ENCODE peak calls at places on chromosome 14, in eight cellular contexts. One of them, this sample, is unnamed.

GRCh38 chr14:44889600-44890479 is 71.9 kb downstream of the KLHL28 start:
- DNase-seq in NCI-H1436: no peak
- DNase-seq in coronary artery: no peak
- DNase-seq in activated T-helper 1 cell treated with anti-CD3 and anti-CD28 coated beads, Interleukin-2, amount 50 U/mL, for 16 hours: no peak
- DNase-seq in neural crest cell: no peak
- DNase-seq in activated T-cell treated with anti-CD3 and anti-CD28 coated beads, Interleukin-2, amount 50 U/mL, for 72 hours: no peak
- DNase-seq in NCI-H1092: no peak
- DNase-seq in Ammon's horn: no peak
- DNase-seq in this sample: no peak

GRCh38 chr14:92625213-92625612 is 111.6 kb downstream of the RIN3 start:
- DNase-seq in NCI-H1436: no peak
- DNase-seq in coronary artery: no peak
- DNase-seq in activated T-helper 1 cell treated with anti-CD3 and anti-CD28 coated beads, Interleukin-2, amount 50 U/mL, for 16 hours: no peak
- DNase-seq in neural crest cell: no peak
- DNase-seq in activated T-cell treated with anti-CD3 and anti-CD28 coated beads, Interleukin-2, amount 50 U/mL, for 72 hours: no peak
- DNase-seq in NCI-H1092: no peak
- DNase-seq in Ammon's horn: no peak
- DNase-seq in this sample: no peak

GRCh38 chr14:86799244-86799647 is 1193.7 kb downstream of the GALC start:
- DNase-seq in NCI-H1436: no peak
- DNase-seq in coronary artery: no peak
- DNase-seq in activated T-helper 1 cell treated with anti-CD3 and anti-CD28 coated beads, Interleukin-2, amount 50 U/mL, for 16 hours: no peak
- DNase-seq in neural crest cell: no peak
- DNase-seq in activated T-cell treated with anti-CD3 and anti-CD28 coated beads, Interleukin-2, amount 50 U/mL, for 72 hours: no peak
- DNase-seq in NCI-H1092: no peak
- DNase-seq in Ammon's horn: peak
- DNase-seq in this sample: no peak

GRCh38 chr14:31024577-31025334 is 693 bp upstream of the AP4S1 start:
- DNase-seq in NCI-H1436: no peak
- DNase-seq in coronary artery: no peak
- DNase-seq in activated T-helper 1 cell treated with anti-CD3 and anti-CD28 coated beads, Interleukin-2, amount 50 U/mL, for 16 hours: no peak
- DNase-seq in neural crest cell: no peak
- DNase-seq in activated T-cell treated with anti-CD3 and anti-CD28 coated beads, Interleukin-2, amount 50 U/mL, for 72 hours: no peak
- DNase-seq in NCI-H1092: no peak
- DNase-seq in Ammon's horn: no peak
- DNase-seq in this sample: no peak

GRCh38 chr14:39303100-39303499 is 69.4 kb downstream of the MIA2 start:
- DNase-seq in NCI-H1436: no peak
- DNase-seq in coronary artery: no peak
- DNase-seq in activated T-helper 1 cell treated with anti-CD3 and anti-CD28 coated beads, Interleukin-2, amount 50 U/mL, for 16 hours: no peak
- DNase-seq in neural crest cell: no peak
- DNase-seq in activated T-cell treated with anti-CD3 and anti-CD28 coated beads, Interleukin-2, amount 50 U/mL, for 72 hours: no peak
- DNase-seq in NCI-H1092: no peak
- DNase-seq in Ammon's horn: no peak
- DNase-seq in this sample: no peak

GRCh38 chr14:64720190-64720589 is 16.0 kb downstream of the PLEKHG3 start:
- DNase-seq in NCI-H1436: no peak
- DNase-seq in coronary artery: no peak
- DNase-seq in activated T-helper 1 cell treated with anti-CD3 and anti-CD28 coated beads, Interleukin-2, amount 50 U/mL, for 16 hours: no peak
- DNase-seq in neural crest cell: no peak
- DNase-seq in activated T-cell treated with anti-CD3 and anti-CD28 coated beads, Interleukin-2, amount 50 U/mL, for 72 hours: no peak
- DNase-seq in NCI-H1092: no peak
- DNase-seq in Ammon's horn: no peak
- DNase-seq in this sample: no peak

GRCh38 chr14:99420711-99421110 is 59.9 kb downstream of the SETD3 start:
- DNase-seq in NCI-H1436: no peak
- DNase-seq in coronary artery: no peak
- DNase-seq in activated T-helper 1 cell treated with anti-CD3 and anti-CD28 coated beads, Interleukin-2, amount 50 U/mL, for 16 hours: no peak
- DNase-seq in neural crest cell: no peak
- DNase-seq in activated T-cell treated with anti-CD3 and anti-CD28 coated beads, Interleukin-2, amount 50 U/mL, for 72 hours: no peak
- DNase-seq in NCI-H1092: no peak
- DNase-seq in Ammon's horn: no peak
- DNase-seq in this sample: no peak

GRCh38 chr14:33432407-33433023 is 493.8 kb downstream of the NPAS3 start:
- DNase-seq in NCI-H1436: peak
- DNase-seq in coronary artery: no peak
- DNase-seq in activated T-helper 1 cell treated with anti-CD3 and anti-CD28 coated beads, Interleukin-2, amount 50 U/mL, for 16 hours: no peak
- DNase-seq in neural crest cell: no peak
- DNase-seq in activated T-cell treated with anti-CD3 and anti-CD28 coated beads, Interleukin-2, amount 50 U/mL, for 72 hours: no peak
- DNase-seq in NCI-H1092: peak
- DNase-seq in Ammon's horn: no peak
- DNase-seq in this sample: no peak

GRCh38 chr14:67773844-67774377 is 42.5 kb downstream of the ZFYVE26 start:
- DNase-seq in NCI-H1436: no peak
- DNase-seq in coronary artery: no peak
- DNase-seq in activated T-helper 1 cell treated with anti-CD3 and anti-CD28 coated beads, Interleukin-2, amount 50 U/mL, for 16 hours: no peak
- DNase-seq in neural crest cell: no peak
- DNase-seq in activated T-cell treated with anti-CD3 and anti-CD28 coated beads, Interleukin-2, amount 50 U/mL, for 72 hours: no peak
- DNase-seq in NCI-H1092: no peak
- DNase-seq in Ammon's horn: no peak
- DNase-seq in this sample: no peak

GRCh38 chr14:94398536-94398935 is 10.1 kb upstream of the SERPINA1 start:
- DNase-seq in NCI-H1436: no peak
- DNase-seq in coronary artery: no peak
- DNase-seq in activated T-helper 1 cell treated with anti-CD3 and anti-CD28 coated beads, Interleukin-2, amount 50 U/mL, for 16 hours: no peak
- DNase-seq in neural crest cell: no peak
- DNase-seq in activated T-cell treated with anti-CD3 and anti-CD28 coated beads, Interleukin-2, amount 50 U/mL, for 72 hours: no peak
- DNase-seq in NCI-H1092: no peak
- DNase-seq in Ammon's horn: no peak
- DNase-seq in this sample: no peak

GRCh38 chr14:92880351-92880750 is 42.6 kb upstream of the CHGA start:
- DNase-seq in NCI-H1436: peak
- DNase-seq in coronary artery: no peak
- DNase-seq in activated T-helper 1 cell treated with anti-CD3 and anti-CD28 coated beads, Interleukin-2, amount 50 U/mL, for 16 hours: no peak
- DNase-seq in neural crest cell: no peak
- DNase-seq in activated T-cell treated with anti-CD3 and anti-CD28 coated beads, Interleukin-2, amount 50 U/mL, for 72 hours: no peak
- DNase-seq in NCI-H1092: no peak
- DNase-seq in Ammon's horn: no peak
- DNase-seq in this sample: no peak

GRCh38 chr14:37196604-37197420 is 925 bp upstream of the MIPOL1 start:
- DNase-seq in NCI-H1436: no peak
- DNase-seq in coronary artery: no peak
- DNase-seq in activated T-helper 1 cell treated with anti-CD3 and anti-CD28 coated beads, Interleukin-2, amount 50 U/mL, for 16 hours: no peak
- DNase-seq in neural crest cell: no peak
- DNase-seq in activated T-cell treated with anti-CD3 and anti-CD28 coated beads, Interleukin-2, amount 50 U/mL, for 72 hours: no peak
- DNase-seq in NCI-H1092: no peak
- DNase-seq in Ammon's horn: no peak
- DNase-seq in this sample: no peak

GRCh38 chr14:34981743-34982420 is 910 bp upstream of the SRP54 start:
- DNase-seq in NCI-H1436: no peak
- DNase-seq in coronary artery: no peak
- DNase-seq in activated T-helper 1 cell treated with anti-CD3 and anti-CD28 coated beads, Interleukin-2, amount 50 U/mL, for 16 hours: no peak
- DNase-seq in neural crest cell: peak
- DNase-seq in activated T-cell treated with anti-CD3 and anti-CD28 coated beads, Interleukin-2, amount 50 U/mL, for 72 hours: peak
- DNase-seq in NCI-H1092: no peak
- DNase-seq in Ammon's horn: peak
- DNase-seq in this sample: no peak

GRCh38 chr14:37150414-37150813 is 22.0 kb downstream of the SLC25A21 start:
- DNase-seq in NCI-H1436: peak
- DNase-seq in coronary artery: no peak
- DNase-seq in activated T-helper 1 cell treated with anti-CD3 and anti-CD28 coated beads, Interleukin-2, amount 50 U/mL, for 16 hours: no peak
- DNase-seq in neural crest cell: no peak
- DNase-seq in activated T-cell treated with anti-CD3 and anti-CD28 coated beads, Interleukin-2, amount 50 U/mL, for 72 hours: no peak
- DNase-seq in NCI-H1092: peak
- DNase-seq in Ammon's horn: peak
- DNase-seq in this sample: no peak